ENCODE peak calls at places on chromosome 17, in four cellular contexts. V, H, I and A are unnamed samples.

GRCh38 chr17:6061290-6061689 is 8.9 kb upstream of the WSCD1 start:
- DNase-seq in V (no peak), H (no peak), I (peak), A (no peak)

GRCh38 chr17:45719335-45720071 is 64.6 kb upstream of the CRHR1 start:
- DNase-seq in V (peak), H (peak), I (peak), A (no peak)

GRCh38 chr17:5381542-5381941 is 37.9 kb downstream of the NUP88 start:
- DNase-seq in V (no peak), H (no peak), I (no peak), A (no peak)

GRCh38 chr17:17416007-17416399 is 60.8 kb upstream of the MED9 start:
- DNase-seq in V (no peak), H (peak), I (no peak), A (no peak)

GRCh38 chr17:266701-267656 is 85.5 kb upstream of the DOC2B start:
- DNase-seq in V (no peak), H (no peak), I (no peak), A (no peak)

GRCh38 chr17:44941712-44942331 is 5.8 kb downstream of the KIF18B start:
- DNase-seq in V (no peak), H (no peak), I (no peak), A (no peak)

GRCh38 chr17:40345161-40346034 is 19.1 kb downstream of the GJD3 start:
- DNase-seq in V (peak), H (peak), I (no peak), A (no peak)

GRCh38 chr17:44956076-44956475 is 8.5 kb upstream of the KIF18B start:
- DNase-seq in V (no peak), H (no peak), I (no peak), A (no peak)

GRCh38 chr17:35293151-35293837 is 50.4 kb downstream of the SLFN5 start:
- DNase-seq in V (no peak), H (peak), I (no peak), A (no peak)

GRCh38 chr17:1484586-1485310 is 7.7 kb downstream of the MYO1C start:
- DNase-seq in V (no peak), H (peak), I (no peak), A (peak)

GRCh38 chr17:2736956-2737355 is 12.5 kb downstream of the CCDC92B start:
- DNase-seq in V (no peak), H (no peak), I (no peak), A (no peak)

GRCh38 chr17:31595076-31595475 is 203.6 kb downstream of the RAB11FIP4 start:
- DNase-seq in V (no peak), H (peak), I (no peak), A (no peak)

GRCh38 chr17:69733171-69734014 is 318.9 kb downstream of the MAP2K6 start:
- DNase-seq in V (no peak), H (peak), I (peak), A (no peak)

GRCh38 chr17:81338301-81339179 is 43.4 kb upstream of the SLC38A10 start:
- DNase-seq in V (no peak), H (no peak), I (no peak), A (no peak)

GRCh38 chr17:78852709-78853111 is 12.1 kb upstream of the USP36 start:
- DNase-seq in V (no peak), H (peak), I (no peak), A (no peak)

GRCh38 chr17:74525781-74526288 is 5.4 kb downstream of the CD300LB start:
- DNase-seq in V (no peak), H (no peak), I (no peak), A (no peak)

GRCh38 chr17:81030726-81031570 is 4.0 kb upstream of the BAIAP2 start:
- DNase-seq in V (no peak), H (no peak), I (no peak), A (no peak)

GRCh38 chr17:77884967-77885641 is 73.4 kb upstream of the TNRC6C start:
- DNase-seq in V (no peak), H (no peak), I (no peak), A (no peak)